ENCODE peak calls at places on chromosomes 12 and 14, in six cellular contexts. One of them, this sample, is unnamed. For H3K27me3, the result is how much of the 10 kb centered on the place peaks cover.

GRCh38 chr12:47814539-47815170 is 5.0 kb downstream of the HDAC7 start:
- DNase-seq in GM23248: no peak
- DNase-seq in sigmoid colon: no peak
- DNase-seq in stomach: no peak
- DNase-seq in ovary: no peak
- DNase-seq in body of pancreas: no peak
- DNase-seq in this sample: no peak

GRCh38 chr12:5376591-5377207 is 55.2 kb upstream of the NTF3 start:
- DNase-seq in GM23248: no peak
- DNase-seq in sigmoid colon: no peak
- DNase-seq in stomach: peak
- DNase-seq in ovary: no peak
- DNase-seq in body of pancreas: no peak
- DNase-seq in this sample: no peak

GRCh38 chr12:116092776-116093175 is 184.7 kb downstream of the MED13L start:
- DNase-seq in GM23248: no peak
- DNase-seq in sigmoid colon: no peak
- DNase-seq in stomach: no peak
- DNase-seq in ovary: no peak
- DNase-seq in body of pancreas: no peak
- DNase-seq in this sample: no peak

GRCh38 chr14:50039734-50040400 is 76.5 kb downstream of the VCPKMT start:
- DNase-seq in GM23248: peak
- DNase-seq in sigmoid colon: no peak
- DNase-seq in stomach: no peak
- DNase-seq in ovary: no peak
- DNase-seq in body of pancreas: peak
- DNase-seq in this sample: peak

GRCh38 chr14:54211562-54212308 is 185.1 kb upstream of the CDKN3 start:
- DNase-seq in GM23248: peak
- DNase-seq in sigmoid colon: no peak
- DNase-seq in stomach: no peak
- DNase-seq in ovary: no peak
- DNase-seq in body of pancreas: no peak
- DNase-seq in this sample: no peak

GRCh38 chr12:109277899-109278762 is 31.0 kb downstream of the FOXN4 start:
- DNase-seq in GM23248: peak
- DNase-seq in sigmoid colon: no peak
- DNase-seq in stomach: no peak
- DNase-seq in ovary: peak
- DNase-seq in body of pancreas: no peak
- DNase-seq in this sample: peak

GRCh38 chr14:59870277-59871165 is at the start of gene RTN1:
- DNase-seq in GM23248: peak
- DNase-seq in sigmoid colon: peak
- DNase-seq in stomach: peak
- DNase-seq in ovary: no peak
- DNase-seq in body of pancreas: peak
- DNase-seq in this sample: peak

GRCh38 chr12:11969437-11970154 is 101.1 kb upstream of the BCL2L14 start:
- DNase-seq in GM23248: no peak
- DNase-seq in sigmoid colon: no peak
- DNase-seq in stomach: no peak
- DNase-seq in ovary: no peak
- DNase-seq in body of pancreas: no peak
- DNase-seq in this sample: no peak

GRCh38 chr12:123242083-123242904 is 9.1 kb downstream of the MTRFR start:
- DNase-seq in GM23248: no peak
- DNase-seq in sigmoid colon: no peak
- DNase-seq in stomach: no peak
- DNase-seq in ovary: no peak
- DNase-seq in body of pancreas: no peak
- DNase-seq in this sample: no peak

GRCh38 chr12:20486233-20486632 is 117.9 kb downstream of the PDE3A start:
- DNase-seq in GM23248: peak
- DNase-seq in sigmoid colon: no peak
- DNase-seq in stomach: no peak
- DNase-seq in ovary: no peak
- DNase-seq in body of pancreas: no peak
- DNase-seq in this sample: no peak

GRCh38 chr12:24738436-24738835 is 210.5 kb downstream of the BCAT1 start:
- DNase-seq in GM23248: no peak
- DNase-seq in sigmoid colon: no peak
- DNase-seq in stomach: no peak
- DNase-seq in ovary: no peak
- DNase-seq in body of pancreas: no peak
- DNase-seq in this sample: no peak

GRCh38 chr14:78566017-78566858 is 396.1 kb downstream of the NRXN3 start:
- DNase-seq in GM23248: peak
- DNase-seq in sigmoid colon: peak
- DNase-seq in stomach: peak
- DNase-seq in ovary: peak
- DNase-seq in body of pancreas: peak
- DNase-seq in this sample: peak

GRCh38 chr12:124938606-124939427 is 24.4 kb upstream of the UBC start:
- DNase-seq in GM23248: peak
- DNase-seq in sigmoid colon: peak
- DNase-seq in stomach: peak
- DNase-seq in ovary: peak
- DNase-seq in body of pancreas: peak
- DNase-seq in this sample: peak

GRCh38 chr12:32688786-32689185 is 9.7 kb downstream of the DNM1L start:
- DNase-seq in GM23248: no peak
- DNase-seq in sigmoid colon: no peak
- DNase-seq in stomach: no peak
- DNase-seq in ovary: no peak
- DNase-seq in body of pancreas: no peak
- DNase-seq in this sample: no peak

GRCh38 chr12:121786441-121786825 is 7.1 kb downstream of the RHOF start:
- DNase-seq in GM23248: peak
- DNase-seq in sigmoid colon: peak
- DNase-seq in stomach: peak
- DNase-seq in ovary: peak
- DNase-seq in body of pancreas: peak
- DNase-seq in this sample: peak

GRCh38 chr12:18905134-18905533 is 167.2 kb downstream of the CAPZA3 start:
- DNase-seq in GM23248: no peak
- DNase-seq in sigmoid colon: no peak
- DNase-seq in stomach: no peak
- DNase-seq in ovary: no peak
- DNase-seq in body of pancreas: no peak
- DNase-seq in this sample: no peak

GRCh38 chr14:49754570-49755097 is 13.3 kb upstream of the KLHDC2 start:
- DNase-seq in GM23248: no peak
- DNase-seq in sigmoid colon: no peak
- DNase-seq in stomach: no peak
- DNase-seq in ovary: no peak
- DNase-seq in body of pancreas: no peak
- DNase-seq in this sample: no peak

GRCh38 chr12:120321382-120322202 is 6.0 kb downstream of the PLA2G1B start:
- DNase-seq in GM23248: no peak
- DNase-seq in sigmoid colon: no peak
- DNase-seq in stomach: peak
- DNase-seq in ovary: no peak
- DNase-seq in body of pancreas: peak
- DNase-seq in this sample: no peak

GRCh38 chr14:60738843-60739508 is 4.4 kb downstream of the MNAT1 start:
- DNase-seq in GM23248: no peak
- DNase-seq in sigmoid colon: no peak
- DNase-seq in stomach: no peak
- DNase-seq in ovary: peak
- DNase-seq in body of pancreas: no peak
- DNase-seq in this sample: no peak

GRCh38 chr14:52068741-52069616 is at the start of gene NID2:
- DNase-seq in GM23248: peak
- DNase-seq in sigmoid colon: peak
- DNase-seq in stomach: peak
- DNase-seq in ovary: peak
- DNase-seq in body of pancreas: peak
- DNase-seq in this sample: peak

GRCh38 chr14:72742682-72743195 is 151.2 kb downstream of the DPF3 start:
- DNase-seq in GM23248: no peak
- DNase-seq in sigmoid colon: no peak
- DNase-seq in stomach: peak
- DNase-seq in ovary: no peak
- DNase-seq in body of pancreas: no peak
- DNase-seq in this sample: no peak
- H3K27me3 ChIP-seq in GM23248: under half
- H3K27me3 ChIP-seq in sigmoid colon: under half
- H3K27me3 ChIP-seq in stomach: under half
- H3K27me3 ChIP-seq in ovary: under half
- H3K27me3 ChIP-seq in body of pancreas: under half
- H3K27me3 ChIP-seq in this sample: under half

DNA sequence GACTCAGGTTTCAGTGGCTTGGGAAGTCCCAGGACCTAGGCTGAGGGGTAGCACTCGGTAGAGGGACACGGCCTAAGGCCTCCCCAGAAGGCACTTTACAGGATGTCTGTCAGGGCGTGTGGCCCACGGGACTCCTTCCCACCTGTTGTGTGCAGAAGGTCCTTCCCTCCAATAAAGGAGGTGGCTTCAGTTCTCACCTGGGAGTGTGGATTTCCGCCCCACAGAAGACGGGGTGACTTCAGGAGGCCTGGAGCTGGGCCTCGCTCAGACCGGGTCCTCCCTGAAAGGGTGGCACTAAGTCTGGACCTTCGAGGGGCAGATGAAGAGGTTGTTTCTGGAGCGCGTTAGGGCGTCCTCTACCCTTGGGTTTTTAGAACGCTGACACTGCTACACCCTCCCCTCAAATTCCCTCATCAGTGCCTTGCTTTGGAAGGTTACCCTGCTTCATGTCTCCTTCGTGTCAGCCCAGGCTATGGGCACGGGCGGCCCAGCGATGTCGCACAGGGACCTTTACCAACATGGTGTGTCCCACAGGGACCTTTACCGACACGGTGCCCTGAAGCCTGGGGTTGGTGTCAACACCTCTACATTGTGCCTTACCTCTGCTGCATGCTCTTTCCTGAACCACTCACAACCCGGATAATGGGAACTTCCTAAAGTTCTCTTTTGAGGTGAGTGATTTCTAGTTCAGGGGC is 7.1 kb downstream of the SLC6A12 start:
- DNase-seq in GM23248: no peak
- DNase-seq in sigmoid colon: no peak
- DNase-seq in stomach: no peak
- DNase-seq in ovary: no peak
- DNase-seq in body of pancreas: no peak
- DNase-seq in this sample: no peak
- H3K27me3 ChIP-seq in GM23248: half or more
- H3K27me3 ChIP-seq in sigmoid colon: half or more
- H3K27me3 ChIP-seq in stomach: under half
- H3K27me3 ChIP-seq in ovary: under half
- H3K27me3 ChIP-seq in body of pancreas: under half
- H3K27me3 ChIP-seq in this sample: under half

GRCh38 chr12:1928439-1929121 is 10.1 kb upstream of the CACNA2D4 start:
- DNase-seq in GM23248: no peak
- DNase-seq in sigmoid colon: peak
- DNase-seq in stomach: peak
- DNase-seq in ovary: no peak
- DNase-seq in body of pancreas: no peak
- DNase-seq in this sample: no peak
- H3K27me3 ChIP-seq in GM23248: under half
- H3K27me3 ChIP-seq in sigmoid colon: under half
- H3K27me3 ChIP-seq in stomach: under half
- H3K27me3 ChIP-seq in ovary: under half
- H3K27me3 ChIP-seq in body of pancreas: under half
- H3K27me3 ChIP-seq in this sample: under half

GRCh38 chr12:15240898-15241297 is 19.7 kb upstream of the RERG start:
- DNase-seq in GM23248: no peak
- DNase-seq in sigmoid colon: no peak
- DNase-seq in stomach: no peak
- DNase-seq in ovary: no peak
- DNase-seq in body of pancreas: no peak
- DNase-seq in this sample: no peak

GRCh38 chr12:15244341-15244740 is 23.1 kb upstream of the RERG start:
- DNase-seq in GM23248: no peak
- DNase-seq in sigmoid colon: no peak
- DNase-seq in stomach: no peak
- DNase-seq in ovary: no peak
- DNase-seq in body of pancreas: no peak
- DNase-seq in this sample: no peak

GRCh38 chr12:15244926-15245325 is 23.7 kb upstream of the RERG start:
- DNase-seq in GM23248: no peak
- DNase-seq in sigmoid colon: no peak
- DNase-seq in stomach: no peak
- DNase-seq in ovary: no peak
- DNase-seq in body of pancreas: no peak
- DNase-seq in this sample: no peak

DNA sequence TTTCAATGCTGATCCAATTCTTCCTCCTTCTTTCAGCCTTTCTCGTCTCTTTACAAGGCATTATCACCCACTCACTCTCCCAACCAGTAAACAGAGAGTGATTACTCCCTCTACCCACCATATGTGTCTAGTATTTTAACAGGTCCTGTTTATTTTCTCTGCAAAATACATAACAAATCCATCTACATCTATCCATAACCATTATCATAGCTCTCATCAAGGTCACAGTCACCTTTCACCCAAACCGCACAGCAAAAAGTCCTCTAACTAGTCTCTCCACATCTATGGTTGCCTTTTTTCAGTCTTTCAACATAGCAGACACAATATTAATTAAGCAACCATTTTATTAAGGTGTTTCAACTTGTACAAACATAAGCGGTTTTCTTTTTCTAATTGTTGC is 21.9 kb upstream of the RERG start:
- DNase-seq in GM23248: no peak
- DNase-seq in sigmoid colon: no peak
- DNase-seq in stomach: no peak
- DNase-seq in ovary: no peak
- DNase-seq in body of pancreas: no peak
- DNase-seq in this sample: no peak
- H3K27me3 ChIP-seq in GM23248: under half
- H3K27me3 ChIP-seq in sigmoid colon: under half
- H3K27me3 ChIP-seq in stomach: under half
- H3K27me3 ChIP-seq in ovary: under half
- H3K27me3 ChIP-seq in body of pancreas: under half
- H3K27me3 ChIP-seq in this sample: under half

GRCh38 chr12:130372936-130373335 is 35.2 kb downstream of the PIWIL1 start:
- DNase-seq in GM23248: no peak
- DNase-seq in sigmoid colon: no peak
- DNase-seq in stomach: no peak
- DNase-seq in ovary: no peak
- DNase-seq in body of pancreas: no peak
- DNase-seq in this sample: no peak
- H3K27me3 ChIP-seq in GM23248: under half
- H3K27me3 ChIP-seq in sigmoid colon: under half
- H3K27me3 ChIP-seq in stomach: under half
- H3K27me3 ChIP-seq in ovary: under half
- H3K27me3 ChIP-seq in body of pancreas: under half
- H3K27me3 ChIP-seq in this sample: under half

This sample was measured in psoas muscle.